ENCODE peak calls at places on chromosomes 1 and 21, in six cellular contexts. R is aorta; L is activated CD8-positive, alpha-beta memory T cell treated with anti-CD3 and anti-CD28 coated beads for 24 hours; U is H54; B is CD8-positive, alpha-beta T cell; T is GM19239. A is an unnamed sample.
A peak's percentile ranks its signal among the peaks of the same experiment; 100 is the strongest.

GRCh38 chr21:28783641-28784185 is 209.0 kb downstream of the LTN1 start:
- DNase-seq in R (no peak), T (no peak), L (no peak), U (no peak), B (no peak), A (no peak)

GRCh38 chr1:162926906-162927305 is 65.9 kb upstream of the CCDC190 start:
- DNase-seq in U (no peak), T (no peak), B (no peak), L (no peak), R (no peak), A (no peak)

GRCh38 chr1:102783487-102783886 is 324.8 kb downstream of the COL11A1 start:
- DNase-seq in L (no peak), U (no peak), R (no peak), T (no peak), B (no peak), A (no peak)

GRCh38 chr1:204074274-204075115 is 1.6 kb downstream of the SOX13 start:
- DNase-seq in T (no peak), L (no peak), B (no peak), R (peak; percentile 85), U (peak; percentile 55), A (no peak)

GRCh38 chr1:153976819-153977249 is 640 bp downstream of the JTB start:
- DNase-seq in U (no peak), T (no peak), R (no peak), L (no peak), B (no peak), A (no peak)

GRCh38 chr1:67646145-67647035 is 38.6 kb upstream of the GADD45A start:
- DNase-seq in L (no peak), T (no peak), B (no peak), R (no peak), U (no peak), A (no peak)

GRCh38 chr1:98963359-98963758 is 41.3 kb downstream of the PLPPR5 start:
- DNase-seq in B (no peak), T (no peak), L (no peak), U (no peak), R (no peak), A (no peak)

GRCh38 chr1:183279835-183280234 is 93.8 kb downstream of the LAMC2 start:
- DNase-seq in U (peak; percentile 68), T (no peak), L (no peak), B (no peak), R (no peak), A (no peak)

GRCh38 chr1:228275435-228276342 is 67.8 kb downstream of the OBSCN start:
- DNase-seq in L (peak; percentile 94), R (peak; percentile 95), U (no peak), T (peak; percentile 77), B (peak; percentile 94), A (peak; percentile 86)

GRCh38 chr1:212161231-212161781 is 123.9 kb upstream of the PPP2R5A start:
- DNase-seq in L (peak; percentile 57), B (no peak), R (no peak), U (peak; percentile 81), T (no peak), A (no peak)

GRCh38 chr1:40717065-40717464 is 25.6 kb downstream of the NFYC start:
- DNase-seq in U (no peak), T (no peak), L (no peak), R (no peak), B (no peak), A (no peak)

GRCh38 chr1:105027838-105028471 is 1278.3 kb downstream of the AMY1C start:
- DNase-seq in R (no peak), B (no peak), U (no peak), L (no peak), T (no peak), A (no peak)

GRCh38 chr21:42346441-42346840 is 4.4 kb downstream of the TFF2 start:
- DNase-seq in B (peak; percentile 35), R (no peak), U (no peak), L (no peak), T (no peak), A (peak; percentile 25)

GRCh38 chr1:94316836-94317789 is 79.7 kb upstream of the ARHGAP29 start:
- DNase-seq in R (no peak), B (no peak), L (no peak), T (no peak), U (no peak), A (no peak)

GRCh38 chr1:25799758-25800537 is at the start of gene SELENON:
- DNase-seq in U (no peak), R (peak; percentile 89), B (no peak), L (peak; percentile 78), T (no peak), A (no peak)

GRCh38 chr1:203675596-203676347 is 49.1 kb downstream of the ATP2B4 start:
- DNase-seq in B (no peak), T (no peak), U (no peak), R (no peak), L (no peak), A (no peak)

GRCh38 chr1:179151908-179152682 is 70.2 kb downstream of the TOR3A start:
- DNase-seq in B (no peak), T (no peak), U (no peak), R (no peak), L (no peak), A (no peak)

GRCh38 chr1:235075955-235076308 is 52.7 kb downstream of the TOMM20 start:
- DNase-seq in R (no peak), U (no peak), T (no peak), L (peak; percentile 67), B (no peak), A (no peak)

GRCh38 chr1:34358636-34359035 is 181.9 kb downstream of the C1orf94 start:
- DNase-seq in L (no peak), T (no peak), B (no peak), R (no peak), U (no peak), A (no peak)

GRCh38 chr1:116929961-116930592 is 20.4 kb downstream of the PTGFRN start:
- DNase-seq in R (no peak), B (no peak), L (no peak), U (no peak), T (no peak), A (no peak)

GRCh38 chr1:166952002-166952746 is 23.2 kb downstream of the ILDR2 start:
- DNase-seq in U (no peak), B (no peak), T (no peak), L (no peak), R (no peak), A (no peak)

GRCh38 chr1:76023669-76024407 is 50.7 kb upstream of the ST6GALNAC3 start:
- DNase-seq in T (no peak), U (no peak), R (no peak), L (no peak), B (no peak), A (no peak)

GRCh38 chr1:240232548-240232947 is 140.9 kb downstream of the FMN2 start:
- DNase-seq in U (no peak), L (no peak), B (no peak), T (no peak), R (no peak), A (no peak)

A was measured in type B pancreatic cell.